ENCODE peak calls at places on chromosomes 5 and 9, in five cellular contexts. D is CD8-positive, alpha-beta T cell; Y is CD8-positive, alpha-beta memory T cell; X is neuronal stem cell; V is pancreas. S is an unnamed sample.

GRCh38 chr5:4855048-4855447 is 285.1 kb upstream of the ADAMTS16 start:
- DNase-seq in Y (no peak), D (no peak), X (no peak), V (no peak), S (no peak)

GRCh38 chr9:94714494-94714893 is 12.0 kb upstream of the AOPEP start:
- DNase-seq in V (no peak), D (no peak), Y (no peak), X (no peak), S (no peak)

GRCh38 chr5:98168862-98169261 is 604.6 kb upstream of the RGMB start:
- DNase-seq in V (no peak), D (no peak), Y (no peak), X (no peak), S (no peak)

GRCh38 chr5:138032572-138033274 is at the start of gene FAM13B:
- DNase-seq in X (peak; percentile 87), D (peak; percentile 73), Y (peak; percentile 88), V (peak; percentile 78), S (peak; percentile 78)

GRCh38 chr5:55668356-55668755 is 43.8 kb downstream of the SLC38A9 start:
- DNase-seq in Y (no peak), V (no peak), D (no peak), X (no peak), S (no peak)

GRCh38 chr5:39167141-39167972 is 52.0 kb downstream of the FYB1 start:
- DNase-seq in V (no peak), D (no peak), Y (peak; percentile 52), X (no peak), S (no peak)

GRCh38 chr5:56649569-56649968 is 165.8 kb upstream of the MAP3K1 start:
- DNase-seq in V (peak; percentile 63), X (no peak), D (no peak), Y (no peak), S (no peak)

GRCh38 chr5:67493676-67494075 is 297.1 kb upstream of the CD180 start:
- DNase-seq in X (no peak), Y (no peak), D (no peak), V (no peak), S (no peak)

GRCh38 chr5:160799160-160799559 is 52.9 kb downstream of the ATP10B start:
- DNase-seq in Y (no peak), V (no peak), D (no peak), X (no peak), S (no peak)

GRCh38 chr5:128408622-128409021 is 129.4 kb downstream of the FBN2 start:
- DNase-seq in Y (no peak), X (no peak), D (no peak), V (no peak), S (no peak)

GRCh38 chr9:121581775-121582600 is 69.4 kb upstream of the DAB2IP start:
- DNase-seq in Y (no peak), V (no peak), X (peak; percentile 30), D (no peak), S (no peak)

GRCh38 chr5:144634138-144634537 is 463.5 kb downstream of the KCTD16 start:
- DNase-seq in D (no peak), V (no peak), Y (no peak), X (no peak), S (no peak)
- H3K9me3 ChIP-seq in D (no peaks in the 10 kb centered on the region), V (no peaks in the 10 kb centered on the region), Y (no peaks in the 10 kb centered on the region), X (peaks cover 3% of the 10 kb centered on the region), S (no peaks in the 10 kb centered on the region)

DNA sequence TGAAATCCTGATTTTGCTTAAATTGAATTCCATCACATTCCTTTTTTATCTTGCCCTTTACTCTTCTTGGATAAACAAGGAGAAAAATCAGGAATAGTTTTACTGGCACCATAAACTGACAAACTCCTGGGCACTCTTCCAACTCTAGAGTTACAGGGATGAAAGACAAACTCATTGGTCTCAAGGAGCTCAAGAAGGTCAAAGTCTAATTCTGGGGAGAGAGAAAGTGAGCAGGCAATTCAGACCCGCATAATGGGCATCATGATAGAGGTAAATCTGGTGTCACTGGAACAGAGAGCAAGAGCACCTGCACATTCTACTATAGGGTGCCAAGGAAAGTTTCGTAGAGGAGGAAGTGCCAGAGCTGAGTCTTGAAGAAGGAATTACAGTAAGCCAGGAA is 64.8 kb downstream of the GRIN3A start:
- DNase-seq in D (no peak), V (no peak), Y (no peak), X (no peak), S (no peak)
- H3K9me3 ChIP-seq in D (no peaks in the 10 kb centered on the region), V (no peaks in the 10 kb centered on the region), Y (no peaks in the 10 kb centered on the region), X (no peaks in the 10 kb centered on the region), S (no peaks in the 10 kb centered on the region)

DNA sequence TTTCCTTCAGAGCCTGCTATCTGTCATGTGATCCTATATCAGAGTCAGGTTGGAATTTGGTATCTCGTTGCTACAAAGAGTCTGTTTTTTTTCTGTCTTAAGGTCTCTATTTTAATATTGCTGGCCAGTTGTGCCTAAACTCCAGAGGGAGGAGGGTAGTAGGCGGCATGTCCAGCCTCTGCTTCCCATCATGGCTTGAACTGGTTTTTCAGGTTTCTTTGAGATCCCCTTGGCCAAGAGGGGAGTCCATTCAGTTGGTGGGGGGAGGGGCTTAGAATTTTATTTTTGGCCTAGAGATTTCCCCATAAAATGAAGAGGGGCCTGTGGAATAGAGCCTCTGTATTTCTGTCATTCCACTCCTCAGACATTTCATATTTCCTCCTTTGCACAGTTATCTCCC is 15.4 kb upstream of the ZNF354C start:
- DNase-seq in D (no peak), V (no peak), X (no peak), Y (no peak), S (no peak)
- H3K9me3 ChIP-seq in D (no peaks in the 10 kb centered on the region), V (no peaks in the 10 kb centered on the region), X (peaks cover 7% of the 10 kb centered on the region), Y (no peaks in the 10 kb centered on the region), S (peaks cover 4% of the 10 kb centered on the region)

DNA sequence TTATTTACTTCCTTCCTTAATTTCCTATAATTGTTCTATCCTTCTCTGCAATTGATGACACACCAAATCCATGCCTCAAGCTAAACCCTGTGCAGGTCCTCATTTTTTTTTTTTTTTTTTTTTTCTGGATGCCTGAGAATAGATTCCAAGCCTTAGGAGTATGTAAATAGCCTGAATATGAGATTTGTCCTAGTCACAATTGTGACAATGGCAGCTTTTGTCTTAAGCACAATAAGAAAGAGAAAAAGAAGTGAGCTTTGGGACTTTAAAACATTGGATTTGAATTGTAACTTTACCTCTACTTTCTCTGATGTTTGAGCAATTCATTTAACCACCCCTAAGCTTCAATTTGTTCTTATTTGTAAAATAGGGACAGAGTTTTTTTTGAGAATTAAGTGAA is 280.5 kb downstream of the TUSC1 start:
- DNase-seq in V (no peak), X (no peak), D (no peak), Y (no peak), S (no peak)
- H3K9me3 ChIP-seq in V (no peaks in the 10 kb centered on the region), X (no peaks in the 10 kb centered on the region), D (no peaks in the 10 kb centered on the region), Y (no peaks in the 10 kb centered on the region), S (no peaks in the 10 kb centered on the region)

GRCh38 chr5:127009784-127010183 is 20.6 kb downstream of the MARCHF3 start:
- DNase-seq in X (no peak), V (no peak), Y (no peak), D (no peak), S (no peak)
- H3K9me3 ChIP-seq in X (no peaks in the 10 kb centered on the region), V (no peaks in the 10 kb centered on the region), Y (no peaks in the 10 kb centered on the region), D (no peaks in the 10 kb centered on the region), S (no peaks in the 10 kb centered on the region)